ENCODE peak calls at places on chromosome 15, in ten cellular contexts. One of them, this sample, is unnamed.

GRCh38 chr15:75823860-75824613 is 19.2 kb upstream of the UBE2Q2 start:
- DNase-seq in memory B cell: no peak
- DNase-seq in NCI-H1436: no peak
- DNase-seq in GM04504: no peak
- DNase-seq in stimulated activated CD4-positive, alpha-beta T cell treated with anti-CD3 and anti-CD28 coated beads, Interleukin-1b, Interleukin-23, amount 100 ng/mL, for 24 hours: no peak
- DNase-seq in colonic mucosa: no peak
- DNase-seq in tibial nerve: no peak
- DNase-seq in epithelial cell of esophagus: peak
- DNase-seq in BJ: no peak
- DNase-seq in globus pallidus: no peak
- DNase-seq in this sample: no peak

GRCh38 chr15:40219801-40220200 is 19.1 kb upstream of the PAK6 start:
- DNase-seq in stimulated activated CD4-positive, alpha-beta T cell treated with anti-CD3 and anti-CD28 coated beads, Interleukin-1b, Interleukin-23, amount 100 ng/mL, for 24 hours: no peak
- DNase-seq in globus pallidus: no peak
- DNase-seq in NCI-H1436: no peak
- DNase-seq in GM04504: no peak
- DNase-seq in memory B cell: no peak
- DNase-seq in epithelial cell of esophagus: no peak
- DNase-seq in tibial nerve: no peak
- DNase-seq in BJ: no peak
- DNase-seq in colonic mucosa: no peak
- DNase-seq in this sample: no peak

GRCh38 chr15:78024141-78024567 is 53.4 kb downstream of the TBC1D2B start:
- DNase-seq in epithelial cell of esophagus: no peak
- DNase-seq in BJ: no peak
- DNase-seq in memory B cell: no peak
- DNase-seq in stimulated activated CD4-positive, alpha-beta T cell treated with anti-CD3 and anti-CD28 coated beads, Interleukin-1b, Interleukin-23, amount 100 ng/mL, for 24 hours: no peak
- DNase-seq in tibial nerve: peak
- DNase-seq in NCI-H1436: no peak
- DNase-seq in GM04504: peak
- DNase-seq in colonic mucosa: no peak
- DNase-seq in globus pallidus: no peak
- DNase-seq in this sample: no peak

GRCh38 chr15:69160976-69161877 is 792 bp downstream of the GLCE start:
- DNase-seq in memory B cell: peak
- DNase-seq in epithelial cell of esophagus: peak
- DNase-seq in tibial nerve: no peak
- DNase-seq in colonic mucosa: peak
- DNase-seq in globus pallidus: peak
- DNase-seq in NCI-H1436: peak
- DNase-seq in stimulated activated CD4-positive, alpha-beta T cell treated with anti-CD3 and anti-CD28 coated beads, Interleukin-1b, Interleukin-23, amount 100 ng/mL, for 24 hours: no peak
- DNase-seq in BJ: no peak
- DNase-seq in GM04504: no peak
- DNase-seq in this sample: no peak

GRCh38 chr15:69626095-69627066 is 173.8 kb downstream of the RPLP1 start:
- DNase-seq in tibial nerve: no peak
- DNase-seq in globus pallidus: no peak
- DNase-seq in colonic mucosa: peak
- DNase-seq in NCI-H1436: no peak
- DNase-seq in epithelial cell of esophagus: no peak
- DNase-seq in memory B cell: no peak
- DNase-seq in GM04504: no peak
- DNase-seq in BJ: no peak
- DNase-seq in stimulated activated CD4-positive, alpha-beta T cell treated with anti-CD3 and anti-CD28 coated beads, Interleukin-1b, Interleukin-23, amount 100 ng/mL, for 24 hours: no peak
- DNase-seq in this sample: peak

GRCh38 chr15:86231864-86232801 is 152.5 kb downstream of the AGBL1 start:
- DNase-seq in stimulated activated CD4-positive, alpha-beta T cell treated with anti-CD3 and anti-CD28 coated beads, Interleukin-1b, Interleukin-23, amount 100 ng/mL, for 24 hours: no peak
- DNase-seq in NCI-H1436: no peak
- DNase-seq in globus pallidus: peak
- DNase-seq in tibial nerve: no peak
- DNase-seq in BJ: no peak
- DNase-seq in colonic mucosa: peak
- DNase-seq in GM04504: no peak
- DNase-seq in epithelial cell of esophagus: peak
- DNase-seq in memory B cell: no peak
- DNase-seq in this sample: no peak

GRCh38 chr15:45136378-45136764 is 6.6 kb downstream of the DUOX1 start:
- DNase-seq in epithelial cell of esophagus: no peak
- DNase-seq in stimulated activated CD4-positive, alpha-beta T cell treated with anti-CD3 and anti-CD28 coated beads, Interleukin-1b, Interleukin-23, amount 100 ng/mL, for 24 hours: no peak
- DNase-seq in colonic mucosa: no peak
- DNase-seq in NCI-H1436: no peak
- DNase-seq in tibial nerve: no peak
- DNase-seq in GM04504: no peak
- DNase-seq in BJ: no peak
- DNase-seq in memory B cell: no peak
- DNase-seq in globus pallidus: no peak
- DNase-seq in this sample: no peak

GRCh38 chr15:41935566-41936020 is 36.8 kb downstream of the EHD4 start:
- DNase-seq in BJ: no peak
- DNase-seq in NCI-H1436: no peak
- DNase-seq in stimulated activated CD4-positive, alpha-beta T cell treated with anti-CD3 and anti-CD28 coated beads, Interleukin-1b, Interleukin-23, amount 100 ng/mL, for 24 hours: no peak
- DNase-seq in epithelial cell of esophagus: peak
- DNase-seq in GM04504: no peak
- DNase-seq in colonic mucosa: no peak
- DNase-seq in memory B cell: no peak
- DNase-seq in globus pallidus: no peak
- DNase-seq in tibial nerve: no peak
- DNase-seq in this sample: no peak

GRCh38 chr15:74958320-74958907 is 1.8 kb upstream of the RPP25 start:
- DNase-seq in NCI-H1436: no peak
- DNase-seq in epithelial cell of esophagus: peak
- DNase-seq in colonic mucosa: peak
- DNase-seq in globus pallidus: no peak
- DNase-seq in tibial nerve: no peak
- DNase-seq in memory B cell: no peak
- DNase-seq in GM04504: no peak
- DNase-seq in BJ: no peak
- DNase-seq in stimulated activated CD4-positive, alpha-beta T cell treated with anti-CD3 and anti-CD28 coated beads, Interleukin-1b, Interleukin-23, amount 100 ng/mL, for 24 hours: no peak
- DNase-seq in this sample: no peak

GRCh38 chr15:77790481-77790880 is 157.8 kb upstream of the LINGO1 start:
- DNase-seq in tibial nerve: no peak
- DNase-seq in memory B cell: no peak
- DNase-seq in GM04504: no peak
- DNase-seq in NCI-H1436: no peak
- DNase-seq in BJ: no peak
- DNase-seq in epithelial cell of esophagus: no peak
- DNase-seq in stimulated activated CD4-positive, alpha-beta T cell treated with anti-CD3 and anti-CD28 coated beads, Interleukin-1b, Interleukin-23, amount 100 ng/mL, for 24 hours: no peak
- DNase-seq in globus pallidus: no peak
- DNase-seq in colonic mucosa: no peak
- DNase-seq in this sample: no peak

GRCh38 chr15:68367226-68367625 is 64.7 kb downstream of the ITGA11 start:
- DNase-seq in globus pallidus: no peak
- DNase-seq in memory B cell: no peak
- DNase-seq in colonic mucosa: no peak
- DNase-seq in tibial nerve: no peak
- DNase-seq in BJ: no peak
- DNase-seq in epithelial cell of esophagus: peak
- DNase-seq in stimulated activated CD4-positive, alpha-beta T cell treated with anti-CD3 and anti-CD28 coated beads, Interleukin-1b, Interleukin-23, amount 100 ng/mL, for 24 hours: no peak
- DNase-seq in GM04504: no peak
- DNase-seq in NCI-H1436: no peak
- DNase-seq in this sample: no peak

GRCh38 chr15:98628216-98628615 is 20.1 kb upstream of the IGF1R start:
- DNase-seq in tibial nerve: no peak
- DNase-seq in epithelial cell of esophagus: no peak
- DNase-seq in BJ: no peak
- DNase-seq in stimulated activated CD4-positive, alpha-beta T cell treated with anti-CD3 and anti-CD28 coated beads, Interleukin-1b, Interleukin-23, amount 100 ng/mL, for 24 hours: no peak
- DNase-seq in GM04504: no peak
- DNase-seq in globus pallidus: no peak
- DNase-seq in colonic mucosa: no peak
- DNase-seq in NCI-H1436: no peak
- DNase-seq in memory B cell: no peak
- DNase-seq in this sample: no peak

GRCh38 chr15:36175781-36176211 is 403.6 kb upstream of the CDIN1 start:
- DNase-seq in tibial nerve: no peak
- DNase-seq in colonic mucosa: no peak
- DNase-seq in NCI-H1436: no peak
- DNase-seq in globus pallidus: peak
- DNase-seq in memory B cell: no peak
- DNase-seq in epithelial cell of esophagus: no peak
- DNase-seq in BJ: no peak
- DNase-seq in GM04504: no peak
- DNase-seq in stimulated activated CD4-positive, alpha-beta T cell treated with anti-CD3 and anti-CD28 coated beads, Interleukin-1b, Interleukin-23, amount 100 ng/mL, for 24 hours: no peak
- DNase-seq in this sample: no peak

GRCh38 chr15:51757463-51757862 is 6.1 kb downstream of the TMOD2 start:
- DNase-seq in BJ: no peak
- DNase-seq in epithelial cell of esophagus: no peak
- DNase-seq in tibial nerve: no peak
- DNase-seq in globus pallidus: no peak
- DNase-seq in memory B cell: no peak
- DNase-seq in GM04504: no peak
- DNase-seq in stimulated activated CD4-positive, alpha-beta T cell treated with anti-CD3 and anti-CD28 coated beads, Interleukin-1b, Interleukin-23, amount 100 ng/mL, for 24 hours: no peak
- DNase-seq in colonic mucosa: no peak
- DNase-seq in NCI-H1436: no peak
- DNase-seq in this sample: no peak

GRCh38 chr15:100055821-100056220 is 286.0 kb downstream of the ADAMTS17 start:
- DNase-seq in memory B cell: no peak
- DNase-seq in NCI-H1436: no peak
- DNase-seq in epithelial cell of esophagus: no peak
- DNase-seq in globus pallidus: no peak
- DNase-seq in GM04504: no peak
- DNase-seq in colonic mucosa: no peak
- DNase-seq in BJ: no peak
- DNase-seq in tibial nerve: no peak
- DNase-seq in stimulated activated CD4-positive, alpha-beta T cell treated with anti-CD3 and anti-CD28 coated beads, Interleukin-1b, Interleukin-23, amount 100 ng/mL, for 24 hours: no peak
- DNase-seq in this sample: no peak

GRCh38 chr15:83092309-83092976 is 15.0 kb upstream of the TM6SF1 start:
- DNase-seq in colonic mucosa: peak
- DNase-seq in memory B cell: no peak
- DNase-seq in GM04504: no peak
- DNase-seq in tibial nerve: no peak
- DNase-seq in BJ: no peak
- DNase-seq in NCI-H1436: no peak
- DNase-seq in stimulated activated CD4-positive, alpha-beta T cell treated with anti-CD3 and anti-CD28 coated beads, Interleukin-1b, Interleukin-23, amount 100 ng/mL, for 24 hours: no peak
- DNase-seq in epithelial cell of esophagus: peak
- DNase-seq in globus pallidus: peak
- DNase-seq in this sample: no peak

GRCh38 chr15:25712961-25713355 is 150.2 kb downstream of the ATP10A start:
- DNase-seq in BJ: no peak
- DNase-seq in colonic mucosa: no peak
- DNase-seq in globus pallidus: no peak
- DNase-seq in epithelial cell of esophagus: no peak
- DNase-seq in memory B cell: no peak
- DNase-seq in tibial nerve: no peak
- DNase-seq in NCI-H1436: no peak
- DNase-seq in stimulated activated CD4-positive, alpha-beta T cell treated with anti-CD3 and anti-CD28 coated beads, Interleukin-1b, Interleukin-23, amount 100 ng/mL, for 24 hours: no peak
- DNase-seq in GM04504: no peak
- DNase-seq in this sample: no peak

GRCh38 chr15:74850398-74850797 is 7.4 kb upstream of the ULK3 start:
- DNase-seq in epithelial cell of esophagus: no peak
- DNase-seq in tibial nerve: no peak
- DNase-seq in globus pallidus: no peak
- DNase-seq in GM04504: no peak
- DNase-seq in colonic mucosa: no peak
- DNase-seq in NCI-H1436: no peak
- DNase-seq in stimulated activated CD4-positive, alpha-beta T cell treated with anti-CD3 and anti-CD28 coated beads, Interleukin-1b, Interleukin-23, amount 100 ng/mL, for 24 hours: no peak
- DNase-seq in memory B cell: no peak
- DNase-seq in BJ: no peak
- DNase-seq in this sample: no peak

GRCh38 chr15:70608156-70608555 is 155.2 kb downstream of the UACA start:
- DNase-seq in epithelial cell of esophagus: no peak
- DNase-seq in NCI-H1436: no peak
- DNase-seq in globus pallidus: no peak
- DNase-seq in colonic mucosa: no peak
- DNase-seq in memory B cell: no peak
- DNase-seq in stimulated activated CD4-positive, alpha-beta T cell treated with anti-CD3 and anti-CD28 coated beads, Interleukin-1b, Interleukin-23, amount 100 ng/mL, for 24 hours: no peak
- DNase-seq in tibial nerve: no peak
- DNase-seq in GM04504: no peak
- DNase-seq in BJ: no peak
- DNase-seq in this sample: no peak

GRCh38 chr15:34583399-34584320 is at the start of gene GOLGA8B:
- DNase-seq in GM04504: no peak
- DNase-seq in BJ: no peak
- DNase-seq in tibial nerve: no peak
- DNase-seq in memory B cell: peak
- DNase-seq in globus pallidus: peak
- DNase-seq in epithelial cell of esophagus: peak
- DNase-seq in stimulated activated CD4-positive, alpha-beta T cell treated with anti-CD3 and anti-CD28 coated beads, Interleukin-1b, Interleukin-23, amount 100 ng/mL, for 24 hours: peak
- DNase-seq in colonic mucosa: peak
- DNase-seq in NCI-H1436: peak
- DNase-seq in this sample: no peak

GRCh38 chr15:89673162-89673506 is 6.0 kb downstream of the PLIN1 start:
- DNase-seq in stimulated activated CD4-positive, alpha-beta T cell treated with anti-CD3 and anti-CD28 coated beads, Interleukin-1b, Interleukin-23, amount 100 ng/mL, for 24 hours: no peak
- DNase-seq in memory B cell: no peak
- DNase-seq in NCI-H1436: peak
- DNase-seq in tibial nerve: no peak
- DNase-seq in colonic mucosa: no peak
- DNase-seq in BJ: no peak
- DNase-seq in epithelial cell of esophagus: no peak
- DNase-seq in globus pallidus: no peak
- DNase-seq in GM04504: no peak
- DNase-seq in this sample: no peak

GRCh38 chr15:39680868-39681267 is 100.0 kb downstream of the THBS1 start:
- DNase-seq in stimulated activated CD4-positive, alpha-beta T cell treated with anti-CD3 and anti-CD28 coated beads, Interleukin-1b, Interleukin-23, amount 100 ng/mL, for 24 hours: no peak
- DNase-seq in NCI-H1436: no peak
- DNase-seq in colonic mucosa: no peak
- DNase-seq in epithelial cell of esophagus: no peak
- DNase-seq in tibial nerve: no peak
- DNase-seq in globus pallidus: no peak
- DNase-seq in memory B cell: no peak
- DNase-seq in BJ: peak
- DNase-seq in GM04504: peak
- DNase-seq in this sample: no peak

GRCh38 chr15:91549581-91549980 is 303.9 kb upstream of the SLCO3A1 start:
- DNase-seq in stimulated activated CD4-positive, alpha-beta T cell treated with anti-CD3 and anti-CD28 coated beads, Interleukin-1b, Interleukin-23, amount 100 ng/mL, for 24 hours: no peak
- DNase-seq in globus pallidus: no peak
- DNase-seq in colonic mucosa: no peak
- DNase-seq in tibial nerve: no peak
- DNase-seq in GM04504: no peak
- DNase-seq in epithelial cell of esophagus: no peak
- DNase-seq in memory B cell: no peak
- DNase-seq in BJ: no peak
- DNase-seq in NCI-H1436: peak
- DNase-seq in this sample: no peak

GRCh38 chr15:27418729-27419128 is 447.7 kb downstream of the GABRG3 start:
- DNase-seq in GM04504: no peak
- DNase-seq in NCI-H1436: peak
- DNase-seq in colonic mucosa: no peak
- DNase-seq in tibial nerve: no peak
- DNase-seq in globus pallidus: no peak
- DNase-seq in stimulated activated CD4-positive, alpha-beta T cell treated with anti-CD3 and anti-CD28 coated beads, Interleukin-1b, Interleukin-23, amount 100 ng/mL, for 24 hours: no peak
- DNase-seq in memory B cell: no peak
- DNase-seq in BJ: no peak
- DNase-seq in epithelial cell of esophagus: no peak
- DNase-seq in this sample: no peak

GRCh38 chr15:31302029-31302657 is 24.5 kb upstream of the KLF13 start:
- DNase-seq in globus pallidus: no peak
- DNase-seq in colonic mucosa: no peak
- DNase-seq in BJ: no peak
- DNase-seq in GM04504: no peak
- DNase-seq in epithelial cell of esophagus: no peak
- DNase-seq in memory B cell: no peak
- DNase-seq in tibial nerve: no peak
- DNase-seq in NCI-H1436: no peak
- DNase-seq in stimulated activated CD4-positive, alpha-beta T cell treated with anti-CD3 and anti-CD28 coated beads, Interleukin-1b, Interleukin-23, amount 100 ng/mL, for 24 hours: no peak
- DNase-seq in this sample: peak

GRCh38 chr15:38440353-38441129 is 13.4 kb upstream of the FAM98B start:
- DNase-seq in NCI-H1436: peak
- DNase-seq in BJ: no peak
- DNase-seq in epithelial cell of esophagus: peak
- DNase-seq in GM04504: no peak
- DNase-seq in tibial nerve: no peak
- DNase-seq in colonic mucosa: peak
- DNase-seq in stimulated activated CD4-positive, alpha-beta T cell treated with anti-CD3 and anti-CD28 coated beads, Interleukin-1b, Interleukin-23, amount 100 ng/mL, for 24 hours: peak
- DNase-seq in globus pallidus: peak
- DNase-seq in memory B cell: peak
- DNase-seq in this sample: no peak

GRCh38 chr15:91572110-91572509 is 281.4 kb upstream of the SLCO3A1 start:
- DNase-seq in epithelial cell of esophagus: peak
- DNase-seq in GM04504: no peak
- DNase-seq in BJ: no peak
- DNase-seq in colonic mucosa: no peak
- DNase-seq in stimulated activated CD4-positive, alpha-beta T cell treated with anti-CD3 and anti-CD28 coated beads, Interleukin-1b, Interleukin-23, amount 100 ng/mL, for 24 hours: no peak
- DNase-seq in tibial nerve: no peak
- DNase-seq in NCI-H1436: peak
- DNase-seq in globus pallidus: no peak
- DNase-seq in memory B cell: no peak
- DNase-seq in this sample: no peak

GRCh38 chr15:85389774-85390173 is 9.4 kb downstream of the AKAP13 start:
- DNase-seq in memory B cell: no peak
- DNase-seq in stimulated activated CD4-positive, alpha-beta T cell treated with anti-CD3 and anti-CD28 coated beads, Interleukin-1b, Interleukin-23, amount 100 ng/mL, for 24 hours: no peak
- DNase-seq in epithelial cell of esophagus: peak
- DNase-seq in GM04504: no peak
- DNase-seq in NCI-H1436: no peak
- DNase-seq in BJ: no peak
- DNase-seq in globus pallidus: no peak
- DNase-seq in colonic mucosa: no peak
- DNase-seq in tibial nerve: no peak
- DNase-seq in this sample: no peak

This sample was measured in vagina.